ENCODE peak calls at places on chromosomes 1 and 21, in seven cellular contexts. L, Z, M, B, F, E and A are unnamed samples.

GRCh38 chr1:196655037-196655436 is 3.2 kb downstream of the CFH start:
- DNase-seq in L (no peak), Z (no peak), M (no peak), B (no peak), F (no peak), E (no peak), A (no peak)

GRCh38 chr1:208300084-208300770 is 56.0 kb upstream of the PLXNA2 start:
- DNase-seq in L (no peak), Z (no peak), M (no peak), B (no peak), F (no peak), E (no peak), A (no peak)

GRCh38 chr1:75615664-75616435 is 4.9 kb upstream of the SLC44A5 start:
- DNase-seq in L (no peak), Z (no peak), M (peak; percentile 41), B (peak; percentile 62), F (peak; percentile 55), E (no peak), A (no peak)

GRCh38 chr21:45852886-45853400 is 128.6 kb upstream of the COL6A1 start:
- DNase-seq in L (no peak), Z (no peak), M (no peak), B (no peak), F (no peak), E (no peak), A (no peak)

GRCh38 chr1:117631361-117631760 is 25.5 kb downstream of the TENT5C start:
- DNase-seq in L (no peak), Z (no peak), M (no peak), B (no peak), F (peak; percentile 79), E (no peak), A (no peak)

GRCh38 chr1:42146127-42146915 is 6.9 kb upstream of the GUCA2B start:
- DNase-seq in L (no peak), Z (no peak), M (no peak), B (no peak), F (no peak), E (no peak), A (no peak)

GRCh38 chr1:70874826-70875225 is 172.8 kb downstream of the PTGER3 start:
- DNase-seq in L (no peak), Z (no peak), M (no peak), B (no peak), F (no peak), E (no peak), A (no peak)

GRCh38 chr1:182806015-182806678 is 16.6 kb downstream of the NPL start:
- DNase-seq in L (no peak), Z (no peak), M (no peak), B (no peak), F (no peak), E (no peak), A (no peak)

GRCh38 chr1:181127898-181128453 is 39.5 kb downstream of the IER5 start:
- DNase-seq in L (no peak), Z (no peak), M (no peak), B (no peak), F (no peak), E (no peak), A (no peak)

GRCh38 chr1:217029311-217030157 is 306.3 kb upstream of the ESRRG start:
- DNase-seq in L (no peak), Z (no peak), M (no peak), B (no peak), F (no peak), E (no peak), A (no peak)

GRCh38 chr1:99851850-99852454 is 1.8 kb downstream of the AGL start:
- DNase-seq in L (no peak), Z (no peak), M (no peak), B (no peak), F (no peak), E (no peak), A (no peak)

GRCh38 chr1:176934370-176934769 is 230.1 kb downstream of the ASTN1 start:
- DNase-seq in L (no peak), Z (no peak), M (no peak), B (no peak), F (no peak), E (no peak), A (no peak)

GRCh38 chr21:42929969-42930368 is 4.5 kb upstream of the ERVH48-1 start:
- DNase-seq in L (no peak), Z (no peak), M (no peak), B (no peak), F (no peak), E (no peak), A (no peak)

GRCh38 chr1:53595906-53596305 is 136.7 kb downstream of the DMRTB1 start:
- DNase-seq in L (no peak), Z (no peak), M (no peak), B (no peak), F (no peak), E (no peak), A (no peak)

GRCh38 chr1:29123871-29124365 is at the start of gene TMEM200B:
- DNase-seq in L (no peak), Z (no peak), M (no peak), B (no peak), F (no peak), E (no peak), A (no peak)

GRCh38 chr1:234559152-234559916 is 50.6 kb downstream of the IRF2BP2 start:
- DNase-seq in L (no peak), Z (no peak), M (no peak), B (no peak), F (no peak), E (peak; percentile 91), A (no peak)

GRCh38 chr1:78355646-78356045 is 135.1 kb upstream of the PTGFR start:
- DNase-seq in L (no peak), Z (no peak), M (no peak), B (no peak), F (no peak), E (no peak), A (no peak)

GRCh38 chr1:8408151-8408839 is 90.4 kb downstream of the SLC45A1 start:
- DNase-seq in L (no peak), Z (no peak), M (no peak), B (no peak), F (no peak), E (no peak), A (no peak)

GRCh38 chr21:31132574-31133242 is 94.4 kb upstream of the KRTAP19-8 start:
- DNase-seq in L (peak; percentile 71), Z (peak; percentile 40), M (no peak), B (no peak), F (peak; percentile 97), E (no peak), A (peak; percentile 59)